ENCODE peak calls at places on chromosomes 11 and 22, in seven cellular contexts. One of them, this sample, is unnamed.

GRCh38 chr11:36453678-36454077 is 56.4 kb downstream of the TRAF6 start:
- DNase-seq in H9: no peak
- DNase-seq in IMR-90: peak; percentile 37
- DNase-seq in neuronal stem cell: no peak
- DNase-seq in mesendoderm: no peak
- DNase-seq in mesenchymal stem cell: peak; percentile 22
- DNase-seq in H1: no peak
- DNase-seq in this sample: no peak

GRCh38 chr11:116454020-116454645 is 318.7 kb downstream of the BUD13 start:
- DNase-seq in H9: peak; percentile 80
- DNase-seq in IMR-90: peak; percentile 27
- DNase-seq in neuronal stem cell: no peak
- DNase-seq in mesendoderm: peak; percentile 80
- DNase-seq in mesenchymal stem cell: peak; percentile 0
- DNase-seq in H1: peak; percentile 78
- DNase-seq in this sample: peak; percentile 35

GRCh38 chr22:27348634-27349033 is 452.9 kb downstream of the MN1 start:
- DNase-seq in H9: no peak
- DNase-seq in IMR-90: peak; percentile 43
- DNase-seq in neuronal stem cell: no peak
- DNase-seq in mesendoderm: no peak
- DNase-seq in mesenchymal stem cell: peak; percentile 10
- DNase-seq in H1: no peak
- DNase-seq in this sample: no peak

GRCh38 chr22:35379146-35379993 is 1.5 kb upstream of the HMOX1 start:
- DNase-seq in H9: no peak
- DNase-seq in IMR-90: no peak
- DNase-seq in neuronal stem cell: no peak
- DNase-seq in mesendoderm: peak; percentile 71
- DNase-seq in mesenchymal stem cell: no peak
- DNase-seq in H1: no peak
- DNase-seq in this sample: peak; percentile 95

GRCh38 chr22:46914916-46915894 is 152.8 kb downstream of the TBC1D22A start:
- DNase-seq in H9: no peak
- DNase-seq in IMR-90: no peak
- DNase-seq in neuronal stem cell: no peak
- DNase-seq in mesendoderm: no peak
- DNase-seq in mesenchymal stem cell: no peak
- DNase-seq in H1: peak; percentile 32
- DNase-seq in this sample: no peak

GRCh38 chr11:47980093-47980906 is at the start of gene PTPRJ:
- DNase-seq in H9: peak; percentile 75
- DNase-seq in IMR-90: peak; percentile 48
- DNase-seq in neuronal stem cell: peak; percentile 74
- DNase-seq in mesendoderm: peak; percentile 75
- DNase-seq in mesenchymal stem cell: peak; percentile 60
- DNase-seq in H1: peak; percentile 74
- DNase-seq in this sample: no peak

GRCh38 chr11:74815966-74816365 is 67.3 kb downstream of the RNF169 start:
- DNase-seq in H9: no peak
- DNase-seq in IMR-90: no peak
- DNase-seq in neuronal stem cell: peak; percentile 3
- DNase-seq in mesendoderm: peak; percentile 65
- DNase-seq in mesenchymal stem cell: no peak
- DNase-seq in H1: no peak
- DNase-seq in this sample: no peak

GRCh38 chr11:8111636-8112035 is 30.6 kb downstream of the TUB start:
- DNase-seq in H9: no peak
- DNase-seq in IMR-90: no peak
- DNase-seq in neuronal stem cell: no peak
- DNase-seq in mesendoderm: no peak
- DNase-seq in mesenchymal stem cell: no peak
- DNase-seq in H1: no peak
- DNase-seq in this sample: no peak

GRCh38 chr11:10930961-10931760 is 73.3 kb upstream of the ZBED5 start:
- DNase-seq in H9: peak; percentile 68
- DNase-seq in IMR-90: peak; percentile 76
- DNase-seq in neuronal stem cell: peak; percentile 67
- DNase-seq in mesendoderm: peak; percentile 85
- DNase-seq in mesenchymal stem cell: peak; percentile 86
- DNase-seq in H1: peak; percentile 79
- DNase-seq in this sample: peak; percentile 80

GRCh38 chr11:66371627-66372415 is at the start of gene SLC29A2:
- DNase-seq in H9: peak; percentile 98
- DNase-seq in IMR-90: no peak
- DNase-seq in neuronal stem cell: peak; percentile 90
- DNase-seq in mesendoderm: peak; percentile 98
- DNase-seq in mesenchymal stem cell: peak; percentile 51
- DNase-seq in H1: peak; percentile 94
- DNase-seq in this sample: peak; percentile 76

GRCh38 chr11:396511-396947 is 2.5 kb downstream of the PKP3 start:
- DNase-seq in H9: no peak
- DNase-seq in IMR-90: no peak
- DNase-seq in neuronal stem cell: no peak
- DNase-seq in mesendoderm: peak; percentile 47
- DNase-seq in mesenchymal stem cell: peak; percentile 37
- DNase-seq in H1: no peak
- DNase-seq in this sample: peak; percentile 37

GRCh38 chr11:95999604-96000003 is 75.7 kb upstream of the MTMR2 start:
- DNase-seq in H9: no peak
- DNase-seq in IMR-90: no peak
- DNase-seq in neuronal stem cell: no peak
- DNase-seq in mesendoderm: no peak
- DNase-seq in mesenchymal stem cell: no peak
- DNase-seq in H1: no peak
- DNase-seq in this sample: no peak

GRCh38 chr11:96271777-96272176 is 71.2 kb downstream of the MAML2 start:
- DNase-seq in H9: no peak
- DNase-seq in IMR-90: no peak
- DNase-seq in neuronal stem cell: no peak
- DNase-seq in mesendoderm: peak; percentile 31
- DNase-seq in mesenchymal stem cell: no peak
- DNase-seq in H1: no peak
- DNase-seq in this sample: no peak

GRCh38 chr11:47152953-47153950 is 23.4 kb downstream of the ARFGAP2 start:
- DNase-seq in H9: peak; percentile 88
- DNase-seq in IMR-90: peak; percentile 80
- DNase-seq in neuronal stem cell: peak; percentile 74
- DNase-seq in mesendoderm: peak; percentile 87
- DNase-seq in mesenchymal stem cell: peak; percentile 86
- DNase-seq in H1: peak; percentile 97
- DNase-seq in this sample: peak; percentile 75

GRCh38 chr11:83054904-83055380 is 16.8 kb downstream of the RAB30 start:
- DNase-seq in H9: no peak
- DNase-seq in IMR-90: no peak
- DNase-seq in neuronal stem cell: no peak
- DNase-seq in mesendoderm: no peak
- DNase-seq in mesenchymal stem cell: no peak
- DNase-seq in H1: no peak
- DNase-seq in this sample: peak; percentile 30

GRCh38 chr11:18594999-18595749 is 4.4 kb upstream of the MISFA start:
- DNase-seq in H9: no peak
- DNase-seq in IMR-90: peak; percentile 88
- DNase-seq in neuronal stem cell: no peak
- DNase-seq in mesendoderm: no peak
- DNase-seq in mesenchymal stem cell: no peak
- DNase-seq in H1: no peak
- DNase-seq in this sample: peak; percentile 76

GRCh38 chr22:47031628-47031915 is 269.1 kb downstream of the TBC1D22A start:
- DNase-seq in H9: no peak
- DNase-seq in IMR-90: no peak
- DNase-seq in neuronal stem cell: no peak
- DNase-seq in mesendoderm: no peak
- DNase-seq in mesenchymal stem cell: no peak
- DNase-seq in H1: no peak
- DNase-seq in this sample: no peak

GRCh38 chr11:27353593-27354358 is 9.2 kb downstream of the CCDC34 start:
- DNase-seq in H9: no peak
- DNase-seq in IMR-90: peak; percentile 80
- DNase-seq in neuronal stem cell: no peak
- DNase-seq in mesendoderm: no peak
- DNase-seq in mesenchymal stem cell: no peak
- DNase-seq in H1: no peak
- DNase-seq in this sample: no peak

GRCh38 chr11:85123752-85124231 is 503.4 kb downstream of the DLG2 start:
- DNase-seq in H9: no peak
- DNase-seq in IMR-90: no peak
- DNase-seq in neuronal stem cell: no peak
- DNase-seq in mesendoderm: peak; percentile 42
- DNase-seq in mesenchymal stem cell: no peak
- DNase-seq in H1: no peak
- DNase-seq in this sample: no peak

GRCh38 chr11:61891331-61892084 is at the start of gene FADS3:
- DNase-seq in H9: peak; percentile 96
- DNase-seq in IMR-90: peak; percentile 69
- DNase-seq in neuronal stem cell: peak; percentile 83
- DNase-seq in mesendoderm: peak; percentile 78
- DNase-seq in mesenchymal stem cell: peak; percentile 84
- DNase-seq in H1: peak; percentile 93
- DNase-seq in this sample: peak; percentile 93

GRCh38 chr11:45217991-45218390 is 68.2 kb downstream of the SYT13 start:
- DNase-seq in H9: no peak
- DNase-seq in IMR-90: peak; percentile 18
- DNase-seq in neuronal stem cell: no peak
- DNase-seq in mesendoderm: no peak
- DNase-seq in mesenchymal stem cell: no peak
- DNase-seq in H1: no peak
- DNase-seq in this sample: peak; percentile 36

GRCh38 chr11:45213717-45214116 is 67.3 kb downstream of the PRDM11 start:
- DNase-seq in H9: no peak
- DNase-seq in IMR-90: no peak
- DNase-seq in neuronal stem cell: no peak
- DNase-seq in mesendoderm: no peak
- DNase-seq in mesenchymal stem cell: no peak
- DNase-seq in H1: no peak
- DNase-seq in this sample: no peak

GRCh38 chr11:45215098-45215497 is 68.7 kb downstream of the PRDM11 start:
- DNase-seq in H9: no peak
- DNase-seq in IMR-90: no peak
- DNase-seq in neuronal stem cell: no peak
- DNase-seq in mesendoderm: no peak
- DNase-seq in mesenchymal stem cell: no peak
- DNase-seq in H1: no peak
- DNase-seq in this sample: no peak

GRCh38 chr11:45216901-45217300 is 69.2 kb downstream of the SYT13 start:
- DNase-seq in H9: no peak
- DNase-seq in IMR-90: peak; percentile 13
- DNase-seq in neuronal stem cell: no peak
- DNase-seq in mesendoderm: no peak
- DNase-seq in mesenchymal stem cell: no peak
- DNase-seq in H1: no peak
- DNase-seq in this sample: no peak

GRCh38 chr11:45216031-45216430 is 69.6 kb downstream of the PRDM11 start:
- DNase-seq in H9: no peak
- DNase-seq in IMR-90: no peak
- DNase-seq in neuronal stem cell: no peak
- DNase-seq in mesendoderm: no peak
- DNase-seq in mesenchymal stem cell: no peak
- DNase-seq in H1: no peak
- DNase-seq in this sample: no peak
- H3K18ac ChIP-seq in H9: no peak overlapping the region
- H3K18ac ChIP-seq in IMR-90: no peak overlapping the region
- H3K18ac ChIP-seq in neuronal stem cell: no peak overlapping the region
- H3K18ac ChIP-seq in mesendoderm: no peak overlapping the region
- H3K18ac ChIP-seq in mesenchymal stem cell: no peak overlapping the region
- H3K18ac ChIP-seq in H1: no peak overlapping the region
- H3K18ac ChIP-seq in this sample: no peak overlapping the region

GRCh38 chr11:16191212-16191851 is 165.0 kb downstream of the SOX6 start:
- DNase-seq in H9: no peak
- DNase-seq in IMR-90: peak; percentile 18
- DNase-seq in neuronal stem cell: no peak
- DNase-seq in mesendoderm: no peak
- DNase-seq in mesenchymal stem cell: no peak
- DNase-seq in H1: no peak
- DNase-seq in this sample: no peak
- H3K4ac ChIP-seq in H9: no peak overlapping the region
- H3K4ac ChIP-seq in IMR-90: no peak overlapping the region
- H3K4ac ChIP-seq in neuronal stem cell: no peak overlapping the region
- H3K4ac ChIP-seq in mesendoderm: no peak overlapping the region
- H3K4ac ChIP-seq in mesenchymal stem cell: no peak overlapping the region
- H3K4ac ChIP-seq in H1: no peak overlapping the region
- H3K4ac ChIP-seq in this sample: no peak overlapping the region

DNA sequence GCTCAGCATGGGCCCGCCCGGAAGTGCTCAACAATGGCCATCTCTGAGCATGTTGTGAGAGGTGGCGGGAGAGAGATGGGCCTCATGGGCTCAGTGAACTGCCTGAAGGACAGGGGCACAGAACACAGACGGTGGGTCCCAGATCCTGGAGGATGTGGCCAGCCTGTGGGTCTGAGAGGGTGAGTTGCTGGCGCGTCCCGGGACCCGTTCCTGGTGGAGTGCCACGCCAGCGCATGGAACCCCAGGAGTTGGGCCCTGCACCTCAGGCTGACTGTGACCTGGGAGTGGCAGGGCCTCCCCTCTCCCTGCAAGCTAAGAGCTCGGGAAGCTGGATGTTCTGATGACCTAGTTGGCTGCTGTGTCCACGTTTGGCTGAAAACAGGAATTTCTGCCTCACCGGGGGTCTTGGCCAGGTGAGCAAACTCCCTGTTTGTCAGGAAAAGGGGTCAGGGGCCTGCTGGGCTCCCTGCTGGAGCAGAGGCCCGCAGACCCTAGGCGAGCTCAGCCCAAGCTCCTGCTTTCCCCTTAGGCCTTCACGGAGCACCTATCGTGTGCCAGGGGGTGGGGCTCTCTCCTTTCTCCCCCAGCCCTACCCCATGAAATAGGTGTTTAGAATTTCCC is 15.0 kb downstream of the LRRC32 start:
- DNase-seq in H9: peak; percentile 26
- DNase-seq in IMR-90: no peak
- DNase-seq in neuronal stem cell: no peak
- DNase-seq in mesendoderm: no peak
- DNase-seq in mesenchymal stem cell: no peak
- DNase-seq in H1: no peak
- DNase-seq in this sample: no peak
- H3K18ac ChIP-seq in H9: no peak overlapping the region
- H3K18ac ChIP-seq in IMR-90: peak overlapping the region; percentile 95
- H3K18ac ChIP-seq in neuronal stem cell: peak overlapping the region; percentile 46
- H3K18ac ChIP-seq in mesendoderm: no peak overlapping the region
- H3K18ac ChIP-seq in mesenchymal stem cell: peak overlapping the region; percentile 82
- H3K18ac ChIP-seq in H1: no peak overlapping the region
- H3K18ac ChIP-seq in this sample: peak overlapping the region; percentile 1

DNA sequence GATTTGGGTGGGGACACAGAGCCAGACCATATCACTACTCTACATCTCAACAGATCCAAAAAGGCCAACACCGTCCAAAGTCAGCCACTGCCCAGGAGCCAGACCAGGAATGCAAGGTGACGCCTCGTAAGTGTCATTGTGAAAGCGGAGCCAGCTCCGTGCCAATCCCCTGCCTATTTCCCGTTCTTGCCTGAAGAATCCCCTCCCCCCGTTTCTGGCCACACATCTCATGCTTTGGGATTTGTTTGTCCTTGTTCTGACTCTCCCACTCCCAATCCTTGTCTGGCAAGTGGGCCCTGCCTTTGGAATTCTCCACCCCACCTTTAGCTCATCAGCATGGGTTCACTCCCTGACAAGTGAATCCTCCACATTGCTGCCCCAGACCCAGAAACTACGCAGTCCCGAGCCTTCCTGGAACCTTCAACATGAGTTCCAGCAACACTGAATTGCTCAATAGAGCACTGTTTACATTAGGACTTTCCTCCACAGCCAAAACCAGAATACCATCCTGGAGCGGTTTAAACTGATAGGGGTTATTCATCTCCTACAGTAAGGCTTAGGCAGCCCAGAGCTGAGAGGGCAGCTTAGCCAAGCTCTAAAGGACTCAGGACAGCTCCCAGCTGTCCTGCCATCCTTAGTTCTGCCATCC is 6.0 kb upstream of the SLC35C1 start:
- DNase-seq in H9: no peak
- DNase-seq in IMR-90: peak; percentile 60
- DNase-seq in neuronal stem cell: no peak
- DNase-seq in mesendoderm: no peak
- DNase-seq in mesenchymal stem cell: peak; percentile 77
- DNase-seq in H1: peak; percentile 39
- DNase-seq in this sample: peak; percentile 24
- H3K4ac ChIP-seq in H9: no peak overlapping the region
- H3K4ac ChIP-seq in IMR-90: no peak overlapping the region
- H3K4ac ChIP-seq in neuronal stem cell: no peak overlapping the region
- H3K4ac ChIP-seq in mesendoderm: no peak overlapping the region
- H3K4ac ChIP-seq in mesenchymal stem cell: no peak overlapping the region
- H3K4ac ChIP-seq in H1: no peak overlapping the region
- H3K4ac ChIP-seq in this sample: no peak overlapping the region